ENCODE peak calls at places on chromosomes 11 and 22, in four cellular contexts. J is K562, T is GM12878, C is HL-60. H is an unnamed sample.
A peak's percentile ranks its signal among the peaks of the same experiment; 100 is the strongest.

GRCh38 chr22:42688241-42688913 is 32.3 kb downstream of the A4GALT start:
- DNase-seq in J (peak; percentile 37), T (no peak), C (no peak), H (no peak)

GRCh38 chr11:5940748-5941147 is 1.3 kb upstream of the OR56A3 start:
- DNase-seq in J (no peak), T (no peak), C (no peak), H (no peak)

GRCh38 chr22:36643033-36643432 is 60.5 kb downstream of the CACNG2 start:
- DNase-seq in J (no peak), T (no peak), C (no peak), H (no peak)

GRCh38 chr11:102389253-102389652 is 42.2 kb downstream of the BIRC2 start:
- DNase-seq in J (no peak), T (no peak), C (no peak), H (no peak)

GRCh38 chr22:47472636-47473035 is 710.2 kb downstream of the TBC1D22A start:
- DNase-seq in J (no peak), T (no peak), C (no peak), H (no peak)

GRCh38 chr11:31921066-31921465 is 109.9 kb upstream of the PAX6 start:
- DNase-seq in J (no peak), T (no peak), C (no peak), H (no peak)

GRCh38 chr11:68312780-68313573 is 586 bp downstream of the LRP5 start:
- DNase-seq in J (peak; percentile 84), T (no peak), C (no peak), H (peak; percentile 55)

GRCh38 chr11:75490221-75491181 is 35.2 kb downstream of the GDPD5 start:
- DNase-seq in J (no peak), T (no peak), C (no peak), H (no peak)

GRCh38 chr11:43537831-43538230 is 142.7 kb upstream of the HSD17B12 start:
- DNase-seq in J (no peak), T (no peak), C (no peak), H (no peak)

GRCh38 chr22:37254867-37255233 is 10.8 kb upstream of the RAC2 start:
- DNase-seq in J (no peak), T (no peak), C (no peak), H (no peak)

GRCh38 chr11:64877390-64878222 is 815 bp downstream of the EHD1 start:
- DNase-seq in J (peak; percentile 53), T (no peak), C (peak; percentile 48), H (no peak)

GRCh38 chr11:31798057-31799035 is 12.8 kb downstream of the PAX6 start:
- DNase-seq in J (no peak), T (no peak), C (peak; percentile 35), H (no peak)

GRCh38 chr22:24500251-24500820 is 5.2 kb downstream of the UPB1 start:
- DNase-seq in J (no peak), T (no peak), C (no peak), H (no peak)

GRCh38 chr11:113722934-113723333 is 16.8 kb upstream of the TMPRSS5 start:
- DNase-seq in J (no peak), T (no peak), C (no peak), H (no peak)

GRCh38 chr22:20867179-20868099 is 8.6 kb downstream of the SNAP29 start:
- DNase-seq in J (peak; percentile 99), T (no peak), C (peak; percentile 14), H (no peak)

GRCh38 chr11:115085461-115086220 is 407.3 kb downstream of the NXPE2 start:
- DNase-seq in J (no peak), T (no peak), C (no peak), H (no peak)

GRCh38 chr22:28021998-28022660 is 103.1 kb upstream of the PITPNB start:
- DNase-seq in J (no peak), T (no peak), C (no peak), H (no peak)

GRCh38 chr22:25623310-25623734 is 58.8 kb downstream of the GRK3 start:
- DNase-seq in J (no peak), T (peak; percentile 93), C (no peak), H (no peak)

GRCh38 chr22:28835630-28836189 is 35.3 kb upstream of the XBP1 start:
- DNase-seq in J (no peak), T (no peak), C (no peak), H (no peak)

GRCh38 chr11:116958246-116958645 is 120.8 kb upstream of the APOA1 start:
- DNase-seq in J (no peak), T (no peak), C (no peak), H (no peak)

GRCh38 chr11:70128435-70128906 is 50.4 kb downstream of the ANO1 start:
- DNase-seq in J (no peak), T (no peak), C (no peak), H (no peak)

GRCh38 chr22:22408731-22409696 is 99.5 kb downstream of the ZNF280B start:
- DNase-seq in J (peak; percentile 86), T (no peak), C (peak; percentile 48), H (no peak)

GRCh38 chr11:76339217-76339616 is 41.7 kb downstream of the THAP12 start:
- DNase-seq in J (no peak), T (no peak), C (peak; percentile 90), H (no peak)

GRCh38 chr22:40791241-40791640 is 27.9 kb downstream of the SLC25A17 start:
- DNase-seq in J (no peak), T (no peak), C (no peak), H (no peak)

GRCh38 chr11:112157274-112157766 is 6.6 kb downstream of the IL18 start:
- DNase-seq in J (no peak), T (no peak), C (peak; percentile 21), H (no peak)
- TF ChIP-seq SPI1 in J (no peak), T (no peak), C (no peak), H (no peak)

GRCh38 chr11:79973701-79974626 is 533.1 kb upstream of the TENM4 start:
- DNase-seq in J (no peak), T (no peak), C (no peak), H (no peak)
- TF ChIP-seq SPI1 in J (no peak), T (no peak), C (no peak), H (no peak)

DNA sequence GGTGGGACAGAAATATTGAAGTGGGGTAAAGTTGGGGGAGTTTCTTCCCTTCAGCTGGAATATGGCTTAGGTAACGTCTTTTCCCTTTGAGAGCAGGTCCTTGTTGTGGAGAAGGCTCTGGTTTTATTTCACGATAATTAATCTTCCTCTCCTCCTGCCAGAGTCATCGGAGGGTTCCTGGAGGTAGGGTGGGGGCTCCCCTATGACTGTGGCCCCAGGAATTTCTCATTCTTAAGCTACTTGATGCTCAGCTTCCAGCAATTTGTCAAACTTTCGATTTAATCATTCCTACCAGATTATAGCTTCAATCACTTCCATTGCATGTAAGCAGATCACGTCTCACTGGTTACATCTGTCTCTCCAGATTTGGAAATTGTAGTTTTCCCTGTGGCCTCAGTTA is 242.8 kb upstream of the PLET1 start:
- DNase-seq in J (no peak), T (no peak), C (no peak), H (no peak)
- TF ChIP-seq SPI1 in J (no peak), T (no peak), C (no peak), H (no peak)

DNA sequence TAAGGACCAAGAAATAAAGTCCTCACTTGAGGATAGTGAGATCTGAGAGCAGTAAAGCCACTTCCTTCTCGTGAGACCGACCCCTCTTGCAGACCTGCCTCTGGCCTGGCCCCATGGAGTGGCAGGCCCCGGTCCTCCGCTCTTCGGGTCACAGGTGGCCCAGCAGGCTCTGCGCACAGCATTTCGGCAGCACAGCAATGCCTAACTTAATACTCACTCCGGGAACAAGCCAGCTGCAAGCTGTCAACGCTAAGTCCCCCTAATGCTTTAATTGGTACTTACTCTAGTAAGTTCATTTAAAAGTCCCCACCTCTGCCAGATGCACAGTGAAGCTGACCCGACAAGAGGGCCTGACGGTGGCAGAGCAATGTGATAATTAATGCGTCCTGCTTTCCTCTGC is 349.3 kb upstream of the B3GAT1 start:
- DNase-seq in J (no peak), T (no peak), C (no peak), H (no peak)
- TF ChIP-seq SPI1 in J (no peak), T (no peak), C (no peak), H (no peak)

H was measured in GM12891.